ENCODE peak calls at places on chromosomes 16 and 17, in seven cellular contexts. One of them, this sample, is unnamed.

GRCh38 chr16:64712027-64712426 is 409.8 kb downstream of the CDH11 start:
- DNase-seq in A549: no peak
- DNase-seq in hepatocyte: no peak
- DNase-seq in neural progenitor cell: no peak
- DNase-seq in left ventricle myocardium inferior: no peak
- DNase-seq in tibial nerve: no peak
- DNase-seq in tibial artery: no peak
- DNase-seq in this sample: no peak

GRCh38 chr17:9284884-9285283 is 263.6 kb downstream of the NTN1 start:
- DNase-seq in tibial artery: no peak
- DNase-seq in hepatocyte: no peak
- DNase-seq in A549: no peak
- DNase-seq in tibial nerve: no peak
- DNase-seq in neural progenitor cell: no peak
- DNase-seq in left ventricle myocardium inferior: peak; percentile 22
- DNase-seq in this sample: peak; percentile 52

GRCh38 chr16:87409153-87409552 is 17.0 kb downstream of the MAP1LC3B start:
- DNase-seq in A549: no peak
- DNase-seq in tibial artery: peak; percentile 50
- DNase-seq in neural progenitor cell: no peak
- DNase-seq in tibial nerve: no peak
- DNase-seq in left ventricle myocardium inferior: peak; percentile 2
- DNase-seq in hepatocyte: no peak
- DNase-seq in this sample: no peak

GRCh38 chr17:75472119-75472518 is 15.7 kb downstream of the TMEM94 start:
- DNase-seq in tibial nerve: no peak
- DNase-seq in hepatocyte: no peak
- DNase-seq in tibial artery: no peak
- DNase-seq in left ventricle myocardium inferior: no peak
- DNase-seq in A549: no peak
- DNase-seq in neural progenitor cell: no peak
- DNase-seq in this sample: no peak

GRCh38 chr17:4509402-4509801 is 10.7 kb downstream of the SPNS2 start:
- DNase-seq in A549: no peak
- DNase-seq in tibial nerve: no peak
- DNase-seq in tibial artery: peak; percentile 83
- DNase-seq in left ventricle myocardium inferior: no peak
- DNase-seq in neural progenitor cell: no peak
- DNase-seq in hepatocyte: no peak
- DNase-seq in this sample: no peak

GRCh38 chr16:57318240-57318970 is 33.9 kb upstream of the PLLP start:
- DNase-seq in neural progenitor cell: peak; percentile 36
- DNase-seq in A549: no peak
- DNase-seq in left ventricle myocardium inferior: no peak
- DNase-seq in hepatocyte: no peak
- DNase-seq in tibial nerve: no peak
- DNase-seq in tibial artery: no peak
- DNase-seq in this sample: no peak

GRCh38 chr17:64128787-64129514 is 993 bp downstream of the ERN1 start:
- DNase-seq in hepatocyte: peak; percentile 55
- DNase-seq in left ventricle myocardium inferior: no peak
- DNase-seq in tibial artery: peak; percentile 76
- DNase-seq in A549: peak; percentile 69
- DNase-seq in tibial nerve: no peak
- DNase-seq in neural progenitor cell: no peak
- DNase-seq in this sample: no peak

GRCh38 chr17:74852237-74853047 is 7.2 kb downstream of the GRIN2C start:
- DNase-seq in tibial nerve: no peak
- DNase-seq in left ventricle myocardium inferior: no peak
- DNase-seq in A549: no peak
- DNase-seq in neural progenitor cell: peak; percentile 93
- DNase-seq in hepatocyte: peak; percentile 76
- DNase-seq in tibial artery: no peak
- DNase-seq in this sample: no peak

GRCh38 chr16:50464325-50465290 is 83.6 kb upstream of the NKD1 start:
- DNase-seq in hepatocyte: no peak
- DNase-seq in tibial nerve: no peak
- DNase-seq in tibial artery: peak; percentile 45
- DNase-seq in A549: no peak
- DNase-seq in left ventricle myocardium inferior: no peak
- DNase-seq in neural progenitor cell: no peak
- DNase-seq in this sample: no peak

GRCh38 chr16:71472041-71472440 is 10.0 kb upstream of the ZNF23 start:
- DNase-seq in neural progenitor cell: no peak
- DNase-seq in tibial artery: no peak
- DNase-seq in left ventricle myocardium inferior: no peak
- DNase-seq in tibial nerve: no peak
- DNase-seq in hepatocyte: no peak
- DNase-seq in A549: no peak
- DNase-seq in this sample: no peak

GRCh38 chr16:15519767-15520166 is 85.4 kb downstream of the BMERB1 start:
- DNase-seq in tibial nerve: no peak
- DNase-seq in hepatocyte: no peak
- DNase-seq in A549: no peak
- DNase-seq in neural progenitor cell: no peak
- DNase-seq in tibial artery: no peak
- DNase-seq in left ventricle myocardium inferior: no peak
- DNase-seq in this sample: no peak

GRCh38 chr17:37359682-37360188 is 16.1 kb upstream of the C17orf78 start:
- DNase-seq in A549: no peak
- DNase-seq in neural progenitor cell: no peak
- DNase-seq in tibial nerve: peak; percentile 54
- DNase-seq in left ventricle myocardium inferior: no peak
- DNase-seq in tibial artery: no peak
- DNase-seq in hepatocyte: no peak
- DNase-seq in this sample: peak; percentile 73

GRCh38 chr16:15691046-15691445 is 41.0 kb downstream of the NDE1 start:
- DNase-seq in tibial nerve: no peak
- DNase-seq in hepatocyte: no peak
- DNase-seq in A549: no peak
- DNase-seq in neural progenitor cell: no peak
- DNase-seq in left ventricle myocardium inferior: no peak
- DNase-seq in tibial artery: no peak
- DNase-seq in this sample: no peak

GRCh38 chr16:83159049-83159448 is 532.3 kb downstream of the CDH13 start:
- DNase-seq in hepatocyte: no peak
- DNase-seq in tibial artery: no peak
- DNase-seq in tibial nerve: no peak
- DNase-seq in left ventricle myocardium inferior: no peak
- DNase-seq in A549: no peak
- DNase-seq in neural progenitor cell: no peak
- DNase-seq in this sample: no peak

GRCh38 chr16:31428638-31429247 is 583 bp upstream of the COX6A2 start:
- DNase-seq in tibial artery: peak; percentile 25
- DNase-seq in tibial nerve: no peak
- DNase-seq in A549: no peak
- DNase-seq in left ventricle myocardium inferior: no peak
- DNase-seq in hepatocyte: no peak
- DNase-seq in neural progenitor cell: no peak
- DNase-seq in this sample: no peak

GRCh38 chr16:31706318-31706717 is 167.3 kb upstream of the ZNF267 start:
- DNase-seq in A549: no peak
- DNase-seq in hepatocyte: no peak
- DNase-seq in neural progenitor cell: no peak
- DNase-seq in left ventricle myocardium inferior: no peak
- DNase-seq in tibial artery: no peak
- DNase-seq in tibial nerve: no peak
- DNase-seq in this sample: no peak

GRCh38 chr17:45222994-45223540 is 1.4 kb downstream of the FMNL1 start:
- DNase-seq in left ventricle myocardium inferior: no peak
- DNase-seq in neural progenitor cell: no peak
- DNase-seq in tibial artery: no peak
- DNase-seq in hepatocyte: no peak
- DNase-seq in A549: no peak
- DNase-seq in tibial nerve: no peak
- DNase-seq in this sample: no peak

GRCh38 chr16:86772671-86773338 is 194.5 kb downstream of the FOXL1 start:
- DNase-seq in A549: no peak
- DNase-seq in tibial artery: peak; percentile 53
- DNase-seq in left ventricle myocardium inferior: no peak
- DNase-seq in neural progenitor cell: peak; percentile 85
- DNase-seq in tibial nerve: no peak
- DNase-seq in hepatocyte: no peak
- DNase-seq in this sample: no peak

GRCh38 chr16:81718637-81719036 is 60.5 kb upstream of the PLCG2 start:
- DNase-seq in tibial artery: no peak
- DNase-seq in hepatocyte: no peak
- DNase-seq in left ventricle myocardium inferior: peak; percentile 6
- DNase-seq in tibial nerve: no peak
- DNase-seq in A549: no peak
- DNase-seq in neural progenitor cell: no peak
- DNase-seq in this sample: no peak

GRCh38 chr16:9047689-9048301 is 43.6 kb upstream of the HAPSTR1 start:
- DNase-seq in hepatocyte: peak; percentile 96
- DNase-seq in A549: peak; percentile 79
- DNase-seq in tibial artery: peak; percentile 97
- DNase-seq in left ventricle myocardium inferior: peak; percentile 85
- DNase-seq in tibial nerve: peak; percentile 54
- DNase-seq in neural progenitor cell: peak; percentile 40
- DNase-seq in this sample: peak; percentile 80

GRCh38 chr17:72618018-72618509 is 474.4 kb downstream of the SLC39A11 start:
- DNase-seq in left ventricle myocardium inferior: no peak
- DNase-seq in tibial artery: no peak
- DNase-seq in tibial nerve: no peak
- DNase-seq in neural progenitor cell: peak; percentile 16
- DNase-seq in A549: no peak
- DNase-seq in hepatocyte: peak; percentile 89
- DNase-seq in this sample: no peak

GRCh38 chr16:26795184-26795583 is 271.5 kb upstream of the C16orf82 start:
- DNase-seq in hepatocyte: peak; percentile 9
- DNase-seq in neural progenitor cell: peak; percentile 56
- DNase-seq in tibial nerve: no peak
- DNase-seq in tibial artery: no peak
- DNase-seq in A549: no peak
- DNase-seq in left ventricle myocardium inferior: no peak
- DNase-seq in this sample: no peak

GRCh38 chr17:30780343-30780742 is 44.1 kb downstream of the CRLF3 start:
- DNase-seq in hepatocyte: no peak
- DNase-seq in A549: no peak
- DNase-seq in tibial artery: no peak
- DNase-seq in neural progenitor cell: no peak
- DNase-seq in tibial nerve: no peak
- DNase-seq in left ventricle myocardium inferior: no peak
- DNase-seq in this sample: no peak

GRCh38 chr17:47915667-47916242 is 19.7 kb downstream of the SP2 start:
- DNase-seq in neural progenitor cell: no peak
- DNase-seq in tibial artery: no peak
- DNase-seq in left ventricle myocardium inferior: peak; percentile 73
- DNase-seq in hepatocyte: no peak
- DNase-seq in A549: no peak
- DNase-seq in tibial nerve: no peak
- DNase-seq in this sample: peak; percentile 49

GRCh38 chr16:90019201-90019542 is at the start of gene DBNDD1:
- DNase-seq in neural progenitor cell: no peak
- DNase-seq in hepatocyte: no peak
- DNase-seq in tibial artery: no peak
- DNase-seq in left ventricle myocardium inferior: no peak
- DNase-seq in A549: no peak
- DNase-seq in tibial nerve: no peak
- DNase-seq in this sample: no peak

GRCh38 chr17:18859256-18859655 is 1.3 kb downstream of the PRPSAP2 start:
- DNase-seq in A549: no peak
- DNase-seq in hepatocyte: peak; percentile 28
- DNase-seq in left ventricle myocardium inferior: no peak
- DNase-seq in tibial artery: no peak
- DNase-seq in tibial nerve: no peak
- DNase-seq in neural progenitor cell: peak; percentile 33
- DNase-seq in this sample: peak; percentile 11

GRCh38 chr17:37261286-37261685 is 114.5 kb upstream of the C17orf78 start:
- DNase-seq in A549: no peak
- DNase-seq in tibial artery: no peak
- DNase-seq in left ventricle myocardium inferior: no peak
- DNase-seq in neural progenitor cell: no peak
- DNase-seq in hepatocyte: no peak
- DNase-seq in tibial nerve: no peak
- DNase-seq in this sample: no peak

GRCh38 chr17:2264023-2264860 is 39.3 kb downstream of the SMG6 start:
- DNase-seq in tibial nerve: no peak
- DNase-seq in neural progenitor cell: no peak
- DNase-seq in hepatocyte: peak; percentile 24
- DNase-seq in left ventricle myocardium inferior: no peak
- DNase-seq in A549: no peak
- DNase-seq in tibial artery: no peak
- DNase-seq in this sample: no peak
- H3K4me1 ChIP-seq in tibial nerve: peaks cover 12% of the 10 kb centered on the region
- H3K4me1 ChIP-seq in neural progenitor cell: no peaks in the 10 kb centered on the region
- H3K4me1 ChIP-seq in hepatocyte: no peaks in the 10 kb centered on the region
- H3K4me1 ChIP-seq in left ventricle myocardium inferior: peaks cover 29% of the 10 kb centered on the region
- H3K4me1 ChIP-seq in A549: peaks cover 22% of the 10 kb centered on the region
- H3K4me1 ChIP-seq in tibial artery: no peaks in the 10 kb centered on the region
- H3K4me1 ChIP-seq in this sample: peaks cover 9% of the 10 kb centered on the region

GRCh38 chr17:79126139-79126538 is 51.5 kb downstream of the ENGASE start:
- DNase-seq in left ventricle myocardium inferior: no peak
- DNase-seq in A549: no peak
- DNase-seq in hepatocyte: no peak
- DNase-seq in neural progenitor cell: peak; percentile 61
- DNase-seq in tibial artery: no peak
- DNase-seq in tibial nerve: no peak
- DNase-seq in this sample: no peak
- TF ChIP-seq CTCF in left ventricle myocardium inferior: peak; percentile 39
- TF ChIP-seq CTCF in A549: peak; percentile 28
- TF ChIP-seq CTCF in hepatocyte: peak; percentile 22
- TF ChIP-seq CTCF in neural progenitor cell: peak; percentile 52
- TF ChIP-seq CTCF in tibial artery: no peak
- TF ChIP-seq CTCF in tibial nerve: no peak
- TF ChIP-seq CTCF in this sample: no peak

DNA sequence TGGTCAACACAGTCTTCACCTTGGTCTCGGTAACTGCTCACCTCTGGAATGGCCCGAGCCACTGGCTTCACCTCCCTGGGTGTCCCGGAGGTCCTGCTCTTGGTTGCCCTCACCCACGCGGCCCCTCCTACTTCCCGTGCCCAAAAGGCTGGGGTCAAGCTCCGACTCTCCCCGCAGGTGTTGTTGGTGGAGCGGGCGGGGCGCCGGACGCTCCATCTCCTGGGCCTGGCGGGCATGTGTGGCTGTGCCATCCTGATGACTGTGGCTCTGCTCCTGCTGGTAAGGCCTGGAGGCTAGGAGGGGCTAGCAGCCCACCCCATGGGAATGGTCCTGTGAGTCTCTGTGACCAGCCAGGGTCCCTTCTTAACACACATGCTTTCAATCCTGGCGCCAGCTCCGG is 3.4 kb downstream of the SLC2A4 start:
- DNase-seq in A549: no peak
- DNase-seq in tibial nerve: no peak
- DNase-seq in left ventricle myocardium inferior: no peak
- DNase-seq in tibial artery: no peak
- DNase-seq in hepatocyte: no peak
- DNase-seq in neural progenitor cell: no peak
- DNase-seq in this sample: no peak
- H3K4me1 ChIP-seq in A549: peaks cover 11% of the 10 kb centered on the region
- H3K4me1 ChIP-seq in tibial nerve: peaks cover 20% of the 10 kb centered on the region
- H3K4me1 ChIP-seq in left ventricle myocardium inferior: peaks cover 71% of the 10 kb centered on the region
- H3K4me1 ChIP-seq in tibial artery: no peaks in the 10 kb centered on the region
- H3K4me1 ChIP-seq in hepatocyte: peaks cover 13% of the 10 kb centered on the region
- H3K4me1 ChIP-seq in neural progenitor cell: peaks cover 4% of the 10 kb centered on the region
- H3K4me1 ChIP-seq in this sample: no peaks in the 10 kb centered on the region

DNA sequence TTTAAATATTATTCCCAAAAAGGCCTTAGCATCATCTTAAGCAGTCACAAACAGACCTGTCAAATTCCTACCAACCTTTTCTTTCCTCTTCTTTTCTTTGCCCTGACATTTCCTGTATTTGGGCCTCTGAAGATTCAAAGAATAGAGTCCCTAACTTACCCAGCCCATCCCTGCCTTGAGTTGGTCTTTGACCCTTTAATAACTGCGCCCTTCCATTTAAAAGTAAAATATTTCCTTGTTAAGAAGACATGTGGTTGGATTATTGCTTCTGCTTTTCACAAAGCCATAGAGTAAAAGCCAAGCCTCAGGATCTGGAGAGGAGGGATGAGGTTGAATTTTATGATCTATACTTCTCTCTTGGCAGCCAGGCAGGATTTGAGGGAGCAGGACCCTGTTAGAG is 13.2 kb upstream of the CCL23 start:
- DNase-seq in A549: no peak
- DNase-seq in tibial nerve: no peak
- DNase-seq in neural progenitor cell: no peak
- DNase-seq in hepatocyte: no peak
- DNase-seq in left ventricle myocardium inferior: no peak
- DNase-seq in tibial artery: no peak
- DNase-seq in this sample: no peak
- TF ChIP-seq CTCF in A549: no peak
- TF ChIP-seq CTCF in tibial nerve: no peak
- TF ChIP-seq CTCF in neural progenitor cell: no peak
- TF ChIP-seq CTCF in hepatocyte: no peak
- TF ChIP-seq CTCF in left ventricle myocardium inferior: no peak
- TF ChIP-seq CTCF in tibial artery: no peak
- TF ChIP-seq CTCF in this sample: no peak